ENCODE peak calls at places on chromosomes 16 and 17, in ten cellular contexts. O, U, C, W, D, A, S, P, N and E are unnamed samples.

GRCh38 chr17:47993031-47993546 is 22.2 kb downstream of the CDK5RAP3 start:
- DNase-seq in O (no peak), U (no peak), C (no peak), W (no peak), D (no peak), A (no peak), S (no peak), P (no peak), N (no peak), E (no peak)

GRCh38 chr16:19291459-19291858 is 5.9 kb downstream of the CLEC19A start:
- DNase-seq in O (peak; percentile 3), U (no peak), C (no peak), W (no peak), D (peak; percentile 56), A (peak; percentile 12), S (no peak), P (no peak), N (no peak), E (peak; percentile 9)

GRCh38 chr17:27323538-27324212 is 29.8 kb downstream of the WSB1 start:
- DNase-seq in O (peak; percentile 50), U (no peak), C (no peak), W (no peak), D (peak; percentile 81), A (no peak), S (peak; percentile 47), P (no peak), N (peak; percentile 30), E (peak; percentile 93)

GRCh38 chr16:82936941-82937551 is 310.3 kb downstream of the CDH13 start:
- DNase-seq in O (peak; percentile 77), U (no peak), C (no peak), W (no peak), D (peak; percentile 96), A (no peak), S (no peak), P (no peak), N (no peak), E (no peak)

GRCh38 chr16:70660672-70661350 is 14.5 kb downstream of the IL34 start:
- DNase-seq in O (no peak), U (no peak), C (no peak), W (no peak), D (no peak), A (no peak), S (peak; percentile 49), P (no peak), N (no peak), E (no peak)

GRCh38 chr17:21262259-21262993 is 9.2 kb upstream of the NATD1 start:
- DNase-seq in O (no peak), U (no peak), C (no peak), W (no peak), D (no peak), A (no peak), S (no peak), P (no peak), N (no peak), E (no peak)

GRCh38 chr17:76408037-76408849 is 23.8 kb downstream of the SPHK1 start:
- DNase-seq in O (peak; percentile 77), U (no peak), C (peak; percentile 67), W (peak; percentile 26), D (peak; percentile 79), A (peak; percentile 79), S (peak; percentile 38), P (peak; percentile 87), N (peak; percentile 75), E (peak; percentile 81)

GRCh38 chr16:11609474-11610120 is 22.9 kb upstream of the LITAF start:
- DNase-seq in O (no peak), U (no peak), C (no peak), W (no peak), D (no peak), A (no peak), S (no peak), P (no peak), N (peak; percentile 47), E (peak; percentile 34)

GRCh38 chr16:73817500-73817899 is 479.1 kb upstream of the PSMD7 start:
- DNase-seq in O (no peak), U (no peak), C (no peak), W (no peak), D (no peak), A (no peak), S (no peak), P (no peak), N (no peak), E (no peak)

GRCh38 chr16:88526008-88526905 is 43.9 kb upstream of the ZC3H18 start:
- DNase-seq in O (no peak), U (no peak), C (no peak), W (no peak), D (no peak), A (no peak), S (no peak), P (no peak), N (no peak), E (no peak)

GRCh38 chr16:29784901-29785500 is 5.5 kb upstream of the KIF22 start:
- DNase-seq in O (peak; percentile 62), U (no peak), C (peak; percentile 73), W (peak; percentile 45), D (peak; percentile 71), A (peak; percentile 88), S (no peak), P (no peak), N (peak; percentile 87), E (no peak)